ENCODE peak calls at places on chromosome 18, in five cellular contexts. Y, M, L, P and U are unnamed samples.

GRCh38 chr18:57397440-57397839 is 37.7 kb upstream of the ONECUT2 start:
- DNase-seq in Y (no peak), M (peak; percentile 4), L (no peak), P (no peak), U (no peak)

GRCh38 chr18:54743596-54743995 is 84.7 kb upstream of the RAB27B start:
- DNase-seq in Y (no peak), M (no peak), L (no peak), P (no peak), U (no peak)

GRCh38 chr18:79465392-79465991 is 69.8 kb downstream of the NFATC1 start:
- DNase-seq in Y (no peak), M (no peak), L (no peak), P (peak; percentile 80), U (no peak)

GRCh38 chr18:49546719-49547273 is 15.1 kb upstream of the LIPG start:
- DNase-seq in Y (no peak), M (no peak), L (no peak), P (no peak), U (no peak)

GRCh38 chr18:61551586-61551985 is 218.4 kb downstream of the CDH20 start:
- DNase-seq in Y (no peak), M (peak; percentile 62), L (peak; percentile 91), P (no peak), U (peak; percentile 39)

GRCh38 chr18:75173125-75173432 is 35.9 kb downstream of the PTGR3 start:
- DNase-seq in Y (no peak), M (no peak), L (peak; percentile 10), P (no peak), U (no peak)

GRCh38 chr18:45212186-45213039 is 402.9 kb upstream of the SLC14A2 start:
- DNase-seq in Y (peak; percentile 86), M (no peak), L (peak; percentile 90), P (peak; percentile 70), U (no peak)

GRCh38 chr18:49944681-49945080 is 131.3 kb upstream of the ACAA2 start:
- DNase-seq in Y (no peak), M (no peak), L (peak; percentile 2), P (no peak), U (no peak)

GRCh38 chr18:5895300-5895885 is at the start of gene TMEM200C:
- DNase-seq in Y (no peak), M (no peak), L (no peak), P (peak; percentile 69), U (no peak)

GRCh38 chr18:9869713-9870430 is 15.9 kb upstream of the TXNDC2 start:
- DNase-seq in Y (no peak), M (no peak), L (peak; percentile 87), P (no peak), U (peak; percentile 12)

GRCh38 chr18:49052891-49053644 is 102.3 kb upstream of the SMAD7 start:
- DNase-seq in Y (no peak), M (peak; percentile 92), L (peak; percentile 88), P (no peak), U (peak; percentile 28)

GRCh38 chr18:31101148-31102019 is 837 bp downstream of the DSC2 start:
- DNase-seq in Y (peak; percentile 74), M (no peak), L (peak; percentile 39), P (peak; percentile 89), U (no peak)

GRCh38 chr18:55688066-55688465 is 100.1 kb upstream of the TCF4 start:
- DNase-seq in Y (no peak), M (no peak), L (no peak), P (no peak), U (no peak)

GRCh38 chr18:70172225-70172624 is 33.3 kb downstream of the RTTN start:
- DNase-seq in Y (no peak), M (no peak), L (peak; percentile 57), P (no peak), U (no peak)

GRCh38 chr18:63319383-63320040 is at the start of gene BCL2:
- DNase-seq in Y (peak; percentile 73), M (no peak), L (peak; percentile 42), P (peak; percentile 77), U (no peak)

GRCh38 chr18:50775726-50776125 is 44.1 kb downstream of the MRO start:
- DNase-seq in Y (no peak), M (no peak), L (no peak), P (no peak), U (no peak)

GRCh38 chr18:32550958-32551357 is 80.3 kb upstream of the GAREM1 start:
- DNase-seq in Y (no peak), M (no peak), L (no peak), P (no peak), U (no peak)

GRCh38 chr18:29160123-29160522 is 983.2 kb upstream of the CDH2 start:
- DNase-seq in Y (no peak), M (no peak), L (no peak), P (no peak), U (no peak)

DNA sequence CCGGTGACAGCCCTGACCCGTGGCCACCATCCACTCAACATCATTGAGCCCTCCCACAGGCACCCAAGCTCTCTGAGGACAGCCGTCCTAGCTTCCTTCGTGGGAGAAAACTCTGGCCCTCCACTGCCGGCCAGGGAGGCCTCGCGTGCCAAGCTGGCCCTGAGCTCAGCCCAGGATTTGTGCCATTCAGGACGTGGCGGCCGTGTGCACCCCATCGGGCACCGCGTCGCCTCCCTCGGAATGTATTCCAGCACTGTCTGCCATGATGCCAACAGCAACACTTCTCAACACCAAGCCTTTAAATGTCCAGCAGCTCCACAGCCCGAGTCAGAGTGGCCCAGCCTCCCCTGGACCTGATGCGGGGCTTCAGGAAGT is 35.7 kb downstream of the ZNF516 start:
- DNase-seq in Y (no peak), M (no peak), L (no peak), P (no peak), U (no peak)
- H3K4me3 ChIP-seq in Y (peak overlapping the region; percentile 39), M (peak overlapping the region; percentile 32), L (peak overlapping the region; percentile 11), P (no peak overlapping the region), U (no peak overlapping the region)

GRCh38 chr18:25062720-25063119 is 289.2 kb downstream of the ZNF521 start:
- DNase-seq in Y (no peak), M (no peak), L (no peak), P (no peak), U (no peak)
- TF ChIP-seq CTCF in Y (no peak), M (no peak), L (no peak), P (no peak), U (peak; percentile 5)

GRCh38 chr18:35477974-35478373 is 19.8 kb downstream of the INO80C start:
- DNase-seq in Y (no peak), M (no peak), L (no peak), P (no peak), U (no peak)
- H3K4me3 ChIP-seq in Y (no peak overlapping the region), M (no peak overlapping the region), L (no peak overlapping the region), P (no peak overlapping the region), U (no peak overlapping the region)

DNA sequence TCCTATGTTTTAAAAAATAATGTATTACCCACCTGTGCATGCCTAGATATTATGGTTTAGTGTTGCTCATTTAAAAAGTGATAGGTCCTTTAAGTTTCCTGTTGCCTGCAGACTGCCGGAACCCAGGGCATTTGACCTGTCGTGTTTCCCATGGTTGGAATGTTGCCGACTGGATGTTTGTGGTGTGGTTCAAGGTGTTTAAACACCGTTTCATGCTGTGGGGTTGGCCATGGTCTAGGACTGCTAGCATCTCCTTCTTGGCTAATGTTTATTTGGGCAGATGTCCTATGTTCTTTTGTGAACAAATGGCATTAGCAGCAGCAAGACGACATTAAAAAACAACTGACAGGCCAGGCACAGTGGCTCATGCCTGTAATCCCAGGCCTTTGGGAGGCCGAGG is 92.9 kb upstream of the LMAN1 start:
- DNase-seq in Y (no peak), M (no peak), L (no peak), P (no peak), U (no peak)
- TF ChIP-seq CTCF in Y (no peak), M (no peak), L (no peak), P (no peak), U (no peak)

GRCh38 chr18:33579868-33580205 is 1.8 kb downstream of the ASXL3 start:
- DNase-seq in Y (no peak), M (no peak), L (no peak), P (no peak), U (no peak)
- H3K4me3 ChIP-seq in Y (peak overlapping the region; percentile 82), M (no peak overlapping the region), L (no peak overlapping the region), P (peak overlapping the region; percentile 99), U (no peak overlapping the region)

GRCh38 chr18:22570492-22570891 is 152.8 kb upstream of the CTAGE1 start:
- DNase-seq in Y (no peak), M (no peak), L (no peak), P (no peak), U (no peak)
- TF ChIP-seq CTCF in Y (no peak), M (no peak), L (no peak), P (no peak), U (no peak)

DNA sequence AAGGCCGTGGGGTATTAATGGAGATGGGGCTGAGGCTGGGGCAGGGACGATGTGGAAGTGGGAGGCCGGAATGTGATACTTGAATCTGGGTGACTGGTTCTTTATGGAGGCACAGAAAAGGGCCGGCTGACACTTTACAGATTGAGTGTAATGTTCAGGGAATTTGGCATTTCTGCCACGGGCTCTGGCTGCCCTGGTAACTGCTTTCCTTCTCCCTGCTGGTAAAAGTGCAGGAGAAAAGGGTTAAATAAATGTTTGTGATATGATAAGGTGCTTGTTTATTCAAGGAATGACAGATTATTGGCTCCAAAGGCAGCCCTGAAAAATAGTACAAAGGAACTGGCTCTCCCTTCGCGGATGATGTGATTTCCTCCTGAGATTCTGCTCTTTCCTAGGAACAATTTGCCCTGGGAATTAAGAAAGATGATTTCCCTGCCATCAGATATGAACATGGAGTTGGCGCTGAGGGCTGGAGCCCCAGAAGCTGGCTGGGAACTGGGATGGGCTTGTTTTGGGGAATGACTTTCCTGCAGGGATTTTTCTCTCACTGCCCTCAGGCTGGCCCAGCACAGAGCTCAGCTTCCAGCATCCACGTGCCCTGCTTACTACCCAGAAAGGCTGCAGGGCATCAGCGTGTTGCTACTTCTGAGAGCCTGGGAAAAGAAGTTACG is 52.9 kb upstream of the CTAGE1 start:
- DNase-seq in Y (peak; percentile 80), M (no peak), L (peak; percentile 86), P (no peak), U (no peak)
- H3K4me3 ChIP-seq in Y (no peak overlapping the region), M (no peak overlapping the region), L (no peak overlapping the region), P (no peak overlapping the region), U (no peak overlapping the region)

DNA sequence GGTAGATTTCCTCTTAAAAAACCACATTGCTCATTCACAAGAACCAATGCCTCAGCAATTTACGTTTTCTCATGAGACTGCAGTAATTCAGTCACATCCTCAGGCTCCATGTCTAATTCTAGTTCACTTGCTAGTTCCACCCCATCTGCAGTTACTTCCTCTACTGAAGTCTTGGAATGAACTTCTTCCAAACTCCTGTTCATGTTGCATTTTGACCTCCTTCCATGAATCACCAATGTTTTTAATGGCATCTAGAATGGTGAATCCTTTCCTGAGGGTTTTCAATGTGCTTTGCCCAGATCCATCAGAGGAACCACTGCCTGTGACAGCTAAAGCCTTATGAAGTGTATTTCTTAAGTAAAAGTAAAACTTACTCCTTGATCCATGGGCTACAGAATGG is 35.9 kb downstream of the PRELID3A start:
- DNase-seq in Y (no peak), M (no peak), L (no peak), P (no peak), U (no peak)
- TF ChIP-seq CTCF in Y (no peak), M (no peak), L (no peak), P (no peak), U (no peak)

DNA sequence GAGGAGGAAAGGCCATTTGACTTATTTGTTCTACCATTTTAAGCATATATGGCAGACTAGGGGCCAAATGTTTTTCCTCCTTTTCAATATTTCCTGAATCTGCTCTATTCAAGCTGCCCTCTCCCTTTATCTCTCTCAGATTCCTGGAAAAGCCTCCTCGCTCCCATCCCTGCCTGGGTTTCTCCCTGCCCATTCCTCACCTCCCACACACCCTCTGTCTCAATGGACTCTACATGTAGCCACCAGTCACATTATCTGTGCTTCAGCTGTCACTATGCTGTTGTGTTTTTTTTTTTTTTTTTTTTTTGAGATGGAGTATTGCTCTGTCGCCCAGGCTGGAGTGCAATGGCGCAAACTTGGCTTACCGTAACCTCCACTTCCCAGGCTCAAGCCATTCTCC is 22.9 kb downstream of the TYMS start:
- DNase-seq in Y (no peak), M (no peak), L (no peak), P (no peak), U (no peak)
- H3K4me3 ChIP-seq in Y (no peak overlapping the region), M (no peak overlapping the region), L (no peak overlapping the region), P (no peak overlapping the region), U (no peak overlapping the region)